ENCODE peak calls at places on chromosome 4, in seven cellular contexts. Z is omental fat pad, K is choroid plexus epithelial cell, O is WTC11, P is AG09309, H is lower leg skin, D is MM.1S. G is an unnamed sample.

GRCh38 chr4:187436251-187436650 is 559.3 kb upstream of the ZFP42 start:
- DNase-seq in H (no peak), D (no peak), O (no peak), Z (no peak), P (no peak), K (no peak), G (no peak)

GRCh38 chr4:165537028-165537648 is 158.3 kb downstream of the CPE start:
- DNase-seq in O (no peak), K (peak), D (peak), P (peak), H (no peak), Z (no peak), G (no peak)

GRCh38 chr4:91325495-91325894 is 978.3 kb upstream of the GRID2 start:
- DNase-seq in H (no peak), Z (no peak), P (no peak), O (no peak), D (no peak), K (peak), G (no peak)

GRCh38 chr4:184437988-184438774 is 36.2 kb downstream of the IRF2 start:
- DNase-seq in D (no peak), H (no peak), P (no peak), Z (no peak), K (peak), O (no peak), G (no peak)

GRCh38 chr4:111641813-111642579 is 503.3 kb upstream of the FAM241A start:
- DNase-seq in P (peak), K (peak), O (peak), Z (no peak), D (peak), H (peak), G (no peak)

GRCh38 chr4:40438384-40439026 is 103.4 kb downstream of the CHRNA9 start:
- DNase-seq in H (no peak), O (no peak), D (no peak), P (no peak), Z (no peak), K (no peak), G (no peak)

GRCh38 chr4:48002267-48002666 is 14.2 kb downstream of the CNGA1 start:
- DNase-seq in D (no peak), P (no peak), O (no peak), H (no peak), Z (no peak), K (no peak), G (no peak)

GRCh38 chr4:34422472-34422871 is 1821.8 kb downstream of the ARAP2 start:
- DNase-seq in Z (no peak), D (no peak), P (no peak), H (no peak), O (no peak), K (peak), G (no peak)

GRCh38 chr4:39043058-39043696 is 11.0 kb upstream of the TMEM156 start:
- DNase-seq in Z (no peak), O (no peak), P (no peak), K (peak), D (no peak), H (no peak), G (no peak)

GRCh38 chr4:57190651-57191481 is 80.7 kb upstream of the IGFBP7 start:
- DNase-seq in D (peak), O (peak), H (no peak), Z (no peak), P (no peak), K (peak), G (no peak)

GRCh38 chr4:26083987-26084386 is 170.0 kb downstream of the SMIM20 start:
- DNase-seq in Z (no peak), D (no peak), O (no peak), H (no peak), K (peak), P (peak), G (no peak)

GRCh38 chr4:23174179-23174578 is 481.4 kb downstream of the GBA3 start:
- DNase-seq in K (no peak), H (no peak), P (no peak), Z (no peak), D (no peak), O (no peak), G (no peak)

GRCh38 chr4:124143632-124144031 is 568.9 kb downstream of the ANKRD50 start:
- DNase-seq in Z (no peak), P (no peak), H (no peak), D (no peak), K (no peak), O (no peak), G (no peak)

GRCh38 chr4:184815046-184815877 is 10.5 kb downstream of the ACSL1 start:
- DNase-seq in P (no peak), H (peak), D (peak), O (no peak), Z (no peak), K (peak), G (no peak)

GRCh38 chr4:147160908-147161513 is 215.3 kb upstream of the TTC29 start:
- DNase-seq in D (peak), O (no peak), P (peak), K (peak), Z (no peak), H (no peak), G (no peak)

GRCh38 chr4:119314356-119314755 is 7.6 kb downstream of the FABP2 start:
- DNase-seq in K (peak), D (peak), Z (no peak), O (no peak), H (no peak), P (no peak), G (no peak)

GRCh38 chr4:2432991-2433530 is 14.3 kb downstream of the CFAP99 start:
- DNase-seq in D (no peak), H (no peak), K (peak), Z (no peak), O (no peak), P (peak), G (peak)

GRCh38 chr4:153333874-153334273 is 10.6 kb upstream of the MND1 start:
- DNase-seq in K (no peak), O (no peak), P (no peak), D (no peak), Z (no peak), H (no peak), G (no peak)

GRCh38 chr4:155430895-155431467 is 54.2 kb upstream of the MAP9 start:
- DNase-seq in K (no peak), O (no peak), Z (no peak), P (no peak), H (no peak), D (no peak), G (no peak)

GRCh38 chr4:38894340-38894982 is 26.9 kb downstream of the FAM114A1 start:
- DNase-seq in O (no peak), D (no peak), K (peak), Z (no peak), P (no peak), H (no peak), G (no peak)

GRCh38 chr4:71974681-71975080 is 57.1 kb upstream of the NPFFR2 start:
- DNase-seq in D (no peak), O (no peak), P (peak), Z (no peak), K (peak), H (no peak), G (no peak)

GRCh38 chr4:154329939-154330338 is 161.7 kb downstream of the DCHS2 start:
- DNase-seq in H (peak), K (peak), D (no peak), P (peak), Z (no peak), O (no peak), G (no peak)

GRCh38 chr4:10204401-10205058 is 87.9 kb upstream of the WDR1 start:
- DNase-seq in Z (no peak), D (no peak), P (peak), O (no peak), H (no peak), K (no peak), G (no peak)

GRCh38 chr4:101973331-101973730 is 182.8 kb downstream of the BANK1 start:
- DNase-seq in K (no peak), H (no peak), O (no peak), P (no peak), Z (no peak), D (no peak), G (no peak)

GRCh38 chr4:158209825-158210807 is at the start of gene TMEM144:
- DNase-seq in Z (peak), P (peak), D (peak), K (peak), O (peak), H (peak), G (peak)

GRCh38 chr4:184733654-184734524 is at the start of gene CENPU:
- DNase-seq in Z (peak), O (peak), P (peak), D (peak), H (peak), K (peak), G (peak)

GRCh38 chr4:27861802-27862201 is 1001.2 kb downstream of the STIM2 start:
- DNase-seq in P (peak), K (peak), Z (no peak), D (peak), O (no peak), H (no peak), G (no peak)

DNA sequence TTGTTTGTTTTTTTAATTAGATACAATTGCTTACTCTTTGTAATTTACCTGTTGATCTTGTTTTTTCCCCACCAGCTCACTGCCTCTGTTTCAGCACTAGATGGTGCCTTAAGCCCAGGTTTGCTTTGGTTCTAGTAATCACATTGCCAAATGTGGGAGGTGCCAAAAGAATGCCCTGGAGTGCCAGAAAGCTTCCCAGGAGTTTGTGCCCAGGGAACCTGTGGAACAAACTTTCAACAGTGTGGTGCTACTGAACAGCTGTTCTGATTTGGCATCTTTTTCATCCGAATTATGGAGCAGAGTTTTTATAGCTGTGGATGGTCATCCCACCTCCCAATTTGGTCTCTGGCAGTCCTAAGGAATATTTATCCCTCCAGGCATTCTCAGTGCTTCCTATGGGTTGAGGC is 1000.7 kb downstream of the STIM2 start:
- DNase-seq in O (peak), P (peak), H (no peak), D (peak), K (peak), Z (no peak), G (no peak)
- TF ChIP-seq CTCF in O (peak), P (peak), H (no peak), D (peak), K (peak), Z (no peak), G (no peak)

GRCh38 chr4:6424425-6424824 is 48.0 kb downstream of the PPP2R2C start:
- DNase-seq in P (no peak), H (no peak), O (no peak), K (no peak), Z (no peak), D (no peak), G (no peak)

GRCh38 chr4:6425336-6425735 is 47.1 kb downstream of the PPP2R2C start:
- DNase-seq in K (no peak), H (no peak), Z (no peak), D (no peak), P (no peak), O (no peak), G (no peak)

GRCh38 chr4:6426571-6427438 is 45.6 kb downstream of the PPP2R2C start:
- DNase-seq in D (no peak), Z (no peak), H (no peak), P (no peak), O (no peak), K (no peak), G (no peak)

GRCh38 chr4:6425911-6426310 is 46.5 kb downstream of the PPP2R2C start:
- DNase-seq in D (no peak), O (no peak), H (no peak), Z (no peak), K (no peak), P (no peak), G (no peak)

DNA sequence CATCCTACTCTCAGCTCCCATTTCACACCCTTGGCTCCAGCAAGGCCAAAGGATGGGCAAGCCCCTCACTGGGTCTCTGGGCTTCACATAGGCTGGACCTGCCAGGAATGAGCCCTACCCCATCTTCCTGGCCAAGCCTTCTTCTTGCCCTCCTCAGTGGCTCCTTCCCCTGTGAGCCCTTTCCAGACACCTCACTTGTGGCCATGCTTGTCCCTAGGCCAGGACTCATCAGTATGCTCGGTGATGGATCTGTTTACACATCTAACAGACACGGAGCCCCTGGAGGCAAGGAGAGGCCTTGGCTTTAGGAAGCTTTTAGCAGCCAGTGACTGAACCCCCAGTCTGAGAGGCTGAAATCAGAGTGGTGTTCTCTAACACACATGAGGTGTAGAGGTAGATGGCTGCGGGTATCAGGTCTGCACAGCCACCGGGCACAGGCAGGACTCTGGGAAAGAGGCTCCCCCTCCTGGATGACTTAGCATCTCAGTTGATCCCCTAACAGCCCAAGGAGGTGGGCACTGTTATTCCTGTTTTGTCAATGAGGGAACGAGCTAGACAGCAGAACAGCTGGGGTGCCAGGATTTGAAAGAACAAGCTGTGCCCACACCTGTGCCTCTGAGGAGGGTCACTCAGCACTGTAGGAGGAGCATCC is 44.8 kb downstream of the PPP2R2C start:
- DNase-seq in H (no peak), D (no peak), K (no peak), Z (no peak), O (no peak), P (no peak), G (no peak)
- TF ChIP-seq CTCF in H (no peak), D (no peak), K (no peak), Z (no peak), O (no peak), P (no peak), G (no peak)

DNA sequence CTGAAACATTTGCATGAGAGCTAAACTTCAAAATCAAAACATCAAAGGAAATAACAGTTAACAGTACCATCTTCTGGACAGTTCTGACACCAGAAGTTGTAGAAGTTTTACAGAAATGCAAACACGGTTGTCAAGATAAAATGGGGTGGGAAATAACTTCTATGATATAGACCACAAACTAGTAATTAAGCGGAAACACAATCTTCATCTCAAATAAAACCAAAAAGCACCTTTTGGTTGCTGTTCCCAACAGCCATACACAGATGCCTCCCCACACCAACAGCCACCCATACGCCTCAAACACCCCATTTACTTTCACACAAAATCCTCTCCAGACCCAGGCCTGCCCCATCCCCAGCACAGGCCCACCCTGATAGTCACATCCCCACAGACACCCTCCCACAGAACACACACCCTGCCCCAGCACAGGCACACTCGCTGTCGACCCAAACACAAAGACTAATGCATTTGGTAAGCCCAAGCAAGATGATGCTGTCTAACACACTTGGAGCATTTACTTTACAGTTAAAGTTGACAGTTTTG is 64.3 kb downstream of the TAPT1 start:
- DNase-seq in O (no peak), P (no peak), Z (no peak), D (no peak), K (no peak), H (no peak), G (no peak)
- TF ChIP-seq CTCF in O (no peak), P (no peak), Z (no peak), D (no peak), K (no peak), H (no peak), G (no peak)

GRCh38 chr4:93084599-93085305 is 743.8 kb upstream of the ATOH1 start:
- DNase-seq in Z (no peak), O (peak), K (peak), P (no peak), H (no peak), D (no peak), G (no peak)

GRCh38 chr4:93080316-93080715 is 748.2 kb upstream of the ATOH1 start:
- DNase-seq in H (no peak), Z (no peak), D (no peak), O (no peak), K (no peak), P (no peak), G (no peak)
- TF ChIP-seq CTCF in H (no peak), Z (no peak), D (no peak), O (no peak), K (no peak), P (no peak), G (no peak)

GRCh38 chr4:75710246-75710645 is 14.1 kb upstream of the USO1 start:
- DNase-seq in D (no peak), Z (no peak), O (no peak), H (no peak), P (no peak), K (peak), G (no peak)

GRCh38 chr4:75702919-75703411 is 21.4 kb upstream of the USO1 start:
- DNase-seq in K (no peak), H (no peak), P (no peak), D (no peak), O (no peak), Z (no peak), G (no peak)

GRCh38 chr4:75705198-75705712 is 19.1 kb upstream of the USO1 start:
- DNase-seq in H (no peak), P (no peak), D (no peak), O (peak), K (peak), Z (no peak), G (no peak)

DNA sequence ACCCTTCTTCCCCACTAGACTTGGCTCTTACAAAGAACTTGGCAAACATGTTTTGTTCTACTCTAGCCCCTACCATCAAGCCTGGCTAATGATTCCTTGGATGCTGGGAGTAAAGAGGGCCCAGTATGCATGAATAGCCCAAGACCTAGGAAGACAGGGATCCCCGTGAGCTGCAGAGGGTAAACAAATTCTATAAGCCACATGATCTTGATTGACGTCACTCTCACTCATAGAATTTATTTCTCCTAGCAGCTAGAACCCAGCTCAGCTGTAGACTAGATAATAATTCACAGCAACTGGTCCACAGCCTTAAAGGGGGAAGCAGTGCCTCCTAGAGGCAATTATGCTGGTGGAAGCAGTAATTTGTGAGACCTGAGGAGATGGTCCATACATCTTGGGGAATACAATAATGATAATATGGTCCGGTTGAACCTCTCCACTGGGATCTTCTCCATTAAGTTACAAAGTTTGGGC is 16.1 kb upstream of the USO1 start:
- DNase-seq in P (no peak), O (peak), K (peak), D (no peak), H (no peak), Z (no peak), G (no peak)
- TF ChIP-seq CTCF in P (no peak), O (peak), K (peak), D (peak), H (no peak), Z (no peak), G (peak)

DNA sequence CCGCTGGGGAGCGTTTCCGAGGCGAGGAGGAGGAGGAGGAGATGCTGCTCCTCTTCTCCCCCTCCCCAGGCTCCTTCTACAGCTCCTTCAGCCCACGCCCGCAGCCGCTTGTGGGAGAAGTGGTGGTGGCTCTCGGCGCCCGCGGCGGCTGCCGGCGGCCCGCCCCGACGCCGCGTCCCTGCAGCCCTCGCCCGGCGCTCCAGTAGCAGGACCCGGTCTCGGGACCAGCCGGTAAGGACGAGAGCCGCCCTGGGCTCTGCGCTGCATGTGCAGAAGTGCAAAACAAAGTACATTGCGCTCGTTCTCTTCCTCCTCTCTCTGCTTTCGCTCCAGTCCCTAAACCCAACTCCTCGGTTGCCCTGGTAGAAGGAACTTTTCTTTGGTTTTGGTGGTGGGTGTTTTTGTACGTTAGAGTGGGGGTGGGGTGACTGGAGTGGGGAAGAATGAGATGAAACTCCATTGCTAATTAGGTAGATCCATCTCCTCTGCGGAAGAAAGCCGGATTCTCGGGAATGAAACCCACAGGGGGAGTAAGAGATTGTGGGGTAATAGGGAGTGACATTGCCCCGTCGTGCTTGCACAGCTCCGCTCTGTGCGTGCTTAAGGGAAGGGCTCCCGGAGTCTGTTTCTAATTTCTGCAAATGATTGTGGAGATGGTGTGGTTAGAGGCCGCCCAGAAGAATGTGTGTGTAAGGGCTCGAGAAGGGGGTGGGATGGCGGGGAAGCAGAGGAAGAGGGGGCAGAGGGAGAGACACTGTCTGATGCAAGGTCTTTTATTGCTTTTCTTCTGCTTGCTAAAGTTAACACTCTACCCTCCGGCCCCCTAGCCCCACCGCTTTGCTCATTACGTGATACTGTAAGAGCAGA is 677 bp downstream of the PTPN13 start:
- DNase-seq in P (peak), H (peak), Z (no peak), K (peak), D (peak), O (peak), G (peak)
- TF ChIP-seq CTCF in P (peak), H (no peak), Z (no peak), K (peak), D (peak), O (no peak), G (no peak)

GRCh38 chr4:88481557-88481956 is 24.6 kb downstream of the HERC5 start:
- DNase-seq in D (no peak), P (peak), O (no peak), Z (no peak), K (no peak), H (no peak), G (no peak)

GRCh38 chr4:88477229-88477860 is 20.4 kb downstream of the HERC5 start:
- DNase-seq in K (no peak), O (no peak), P (no peak), Z (no peak), D (no peak), H (no peak), G (no peak)

GRCh38 chr4:88478247-88478646 is 21.3 kb downstream of the HERC5 start:
- DNase-seq in P (no peak), O (no peak), Z (no peak), D (no peak), K (no peak), H (no peak), G (no peak)
- TF ChIP-seq CTCF in P (no peak), O (no peak), Z (no peak), D (no peak), K (no peak), H (no peak), G (no peak)

GRCh38 chr4:108849611-108850406 is 87.0 kb upstream of the ETNPPL start:
- DNase-seq in O (no peak), K (peak), H (no peak), D (peak), Z (no peak), P (peak), G (no peak)
- TF ChIP-seq CTCF in O (no peak), K (no peak), H (no peak), D (no peak), Z (no peak), P (no peak), G (no peak)